ENCODE peak calls at places on chromosome 21, in six cellular contexts. V is IMR-90, G is mesenchymal stem cell, Y is neuronal stem cell, M is H1, R is H9. C is an unnamed sample.

GRCh38 chr21:34280389-34280795 is 83.4 kb upstream of the KCNE2 start:
- DNase-seq in V (no peak), R (no peak), Y (no peak), M (no peak), G (no peak), C (no peak)

GRCh38 chr21:45417256-45417950 is 12.4 kb downstream of the COL18A1 start:
- DNase-seq in Y (no peak), V (no peak), G (no peak), R (no peak), M (no peak), C (no peak)

GRCh38 chr21:45074048-45074817 is at the start of gene ADARB1:
- DNase-seq in V (peak; percentile 56), Y (peak; percentile 72), R (peak; percentile 76), G (peak; percentile 65), M (no peak), C (peak; percentile 72)

GRCh38 chr21:44686000-44686781 is 4.2 kb upstream of the KRTAP12-1 start:
- DNase-seq in Y (no peak), M (no peak), R (peak; percentile 56), G (no peak), V (no peak), C (no peak)

GRCh38 chr21:32184059-32184458 is 94.8 kb downstream of the MIS18A start:
- DNase-seq in Y (no peak), V (no peak), G (no peak), M (no peak), R (no peak), C (no peak)

GRCh38 chr21:35170244-35170756 is 121.2 kb upstream of the RUNX1 start:
- DNase-seq in V (no peak), Y (no peak), G (no peak), R (no peak), M (no peak), C (no peak)

GRCh38 chr21:45834821-45835293 is 146.7 kb upstream of the COL6A1 start:
- DNase-seq in M (no peak), V (no peak), Y (no peak), R (peak; percentile 20), G (no peak), C (no peak)

GRCh38 chr21:35366348-35367085 is 317.4 kb upstream of the RUNX1 start:
- DNase-seq in G (peak; percentile 35), V (peak; percentile 54), M (no peak), Y (no peak), R (no peak), C (peak; percentile 38)

GRCh38 chr21:19076031-19076430 is 672.4 kb upstream of the TMPRSS15 start:
- DNase-seq in M (no peak), V (no peak), Y (no peak), G (no peak), R (peak; percentile 31), C (no peak)

GRCh38 chr21:32411366-32412161 is 942 bp upstream of the EVA1C start:
- DNase-seq in G (peak; percentile 15), M (no peak), Y (no peak), V (peak; percentile 38), R (peak; percentile 39), C (peak; percentile 25)

GRCh38 chr21:45421071-45421845 is 16.3 kb downstream of the COL18A1 start:
- DNase-seq in R (no peak), G (no peak), V (no peak), Y (no peak), M (no peak), C (no peak)

GRCh38 chr21:29854795-29855194 is 85.0 kb downstream of the GRIK1 start:
- DNase-seq in V (no peak), M (no peak), Y (no peak), G (no peak), R (no peak), C (no peak)

GRCh38 chr21:44737706-44738354 is 26.5 kb upstream of the TSPEAR start:
- DNase-seq in Y (peak; percentile 44), M (no peak), V (peak; percentile 8), G (peak; percentile 47), R (peak; percentile 26), C (no peak)

GRCh38 chr21:34781508-34781907 is 112.7 kb downstream of the CLIC6 start:
- DNase-seq in Y (no peak), V (no peak), M (no peak), R (no peak), G (no peak), C (no peak)

GRCh38 chr21:45258476-45258875 is 29.2 kb downstream of the POFUT2 start:
- DNase-seq in G (no peak), R (peak; percentile 28), V (no peak), Y (no peak), M (no peak), C (no peak)

GRCh38 chr21:44969965-44970755 is 30.3 kb downstream of the SLX9 start:
- DNase-seq in Y (no peak), R (no peak), G (peak; percentile 80), V (peak; percentile 87), M (no peak), C (peak; percentile 84)

GRCh38 chr21:44874240-44874496 is 678 bp upstream of the PTTG1IP start:
- DNase-seq in V (no peak), Y (no peak), G (peak; percentile 64), M (no peak), R (no peak), C (no peak)

GRCh38 chr21:15121655-15122120 is 56.9 kb upstream of the NRIP1 start:
- DNase-seq in R (peak; percentile 28), M (no peak), G (peak; percentile 45), Y (no peak), V (peak; percentile 47), C (no peak)

GRCh38 chr21:33949516-33950424 is 34.2 kb upstream of the ATP5PO start:
- DNase-seq in M (no peak), V (no peak), Y (no peak), R (no peak), G (no peak), C (no peak)

GRCh38 chr21:14569026-14569425 is 22.9 kb upstream of the SAMSN1 start:
- DNase-seq in Y (no peak), M (no peak), G (no peak), R (no peak), V (no peak), C (no peak)

GRCh38 chr21:25188639-25189038 is 418.6 kb downstream of the MRPL39 start:
- DNase-seq in G (no peak), M (no peak), V (no peak), R (no peak), Y (no peak), C (no peak)

GRCh38 chr21:31630062-31630711 is 29.3 kb upstream of the SOD1 start:
- DNase-seq in M (no peak), G (peak; percentile 38), V (peak; percentile 93), R (no peak), Y (no peak), C (peak; percentile 10)

GRCh38 chr21:46154955-46155513 is 345 bp downstream of the FTCD start:
- DNase-seq in G (no peak), Y (no peak), V (no peak), R (peak; percentile 24), M (no peak), C (no peak)

GRCh38 chr21:35046880-35047229 is 2.2 kb downstream of the RUNX1 start:
- DNase-seq in Y (no peak), G (no peak), V (no peak), M (no peak), R (no peak), C (peak; percentile 91)

GRCh38 chr21:29885491-29885890 is 54.3 kb downstream of the GRIK1 start:
- DNase-seq in R (no peak), Y (no peak), G (no peak), M (no peak), V (no peak), C (no peak)

GRCh38 chr21:46081862-46082637 is 15.9 kb upstream of the COL6A2 start:
- DNase-seq in M (no peak), V (no peak), G (no peak), Y (no peak), R (peak; percentile 16), C (no peak)

GRCh38 chr21:46066843-46067331 is 31.0 kb upstream of the COL6A2 start:
- DNase-seq in G (no peak), V (peak; percentile 56), R (peak; percentile 40), Y (no peak), M (no peak), C (peak; percentile 59)

GRCh38 chr21:25896657-25897056 is 161.9 kb downstream of the GABPA start:
- DNase-seq in Y (no peak), R (no peak), M (no peak), V (no peak), G (no peak), C (no peak)

GRCh38 chr21:46116846-46117585 is 19.1 kb downstream of the COL6A2 start:
- DNase-seq in R (peak; percentile 14), Y (no peak), V (no peak), G (peak; percentile 34), M (no peak), C (no peak)

GRCh38 chr21:43631411-43632107 is 27.7 kb downstream of the HSF2BP start:
- DNase-seq in R (no peak), Y (no peak), G (no peak), V (no peak), M (no peak), C (no peak)
- H4K91ac ChIP-seq in R (no peak overlapping the region), Y (no peak overlapping the region), G (peak overlapping the region; percentile 78), V (no peak overlapping the region), M (no peak overlapping the region), C (no peak overlapping the region)

GRCh38 chr21:39958731-39959130 is 91.5 kb downstream of the PCP4 start:
- DNase-seq in V (no peak), G (no peak), Y (no peak), M (no peak), R (no peak), C (no peak)
- H3K4me1 ChIP-seq in V (no peaks in the 10 kb centered on the region), G (no peaks in the 10 kb centered on the region), Y (no peaks in the 10 kb centered on the region), M (no peaks in the 10 kb centered on the region), R (no peaks in the 10 kb centered on the region), C (peaks cover 2% of the 10 kb centered on the region)

GRCh38 chr21:38295997-38296764 is 39.4 kb downstream of the KCNJ15 start:
- DNase-seq in G (peak; percentile 66), Y (no peak), V (peak; percentile 31), R (no peak), M (no peak), C (peak; percentile 42)
- H3K9ac ChIP-seq in G (peak overlapping the region; percentile 83), Y (no peak overlapping the region), V (no peak overlapping the region), R (no peak overlapping the region), M (no peak overlapping the region), C (no peak overlapping the region)

GRCh38 chr21:27250386-27250785 is 283.5 kb upstream of the ADAMTS5 start:
- DNase-seq in V (no peak), R (no peak), Y (no peak), G (no peak), M (no peak), C (no peak)

GRCh38 chr21:27246741-27247140 is 279.9 kb upstream of the ADAMTS5 start:
- DNase-seq in R (no peak), M (no peak), Y (no peak), G (peak; percentile 37), V (peak; percentile 77), C (no peak)

GRCh38 chr21:27251752-27252151 is 284.9 kb upstream of the ADAMTS5 start:
- DNase-seq in V (no peak), G (no peak), Y (no peak), M (no peak), R (no peak), C (no peak)

GRCh38 chr21:27244796-27245195 is 277.9 kb upstream of the ADAMTS5 start:
- DNase-seq in R (no peak), V (no peak), G (no peak), Y (no peak), M (no peak), C (no peak)

DNA sequence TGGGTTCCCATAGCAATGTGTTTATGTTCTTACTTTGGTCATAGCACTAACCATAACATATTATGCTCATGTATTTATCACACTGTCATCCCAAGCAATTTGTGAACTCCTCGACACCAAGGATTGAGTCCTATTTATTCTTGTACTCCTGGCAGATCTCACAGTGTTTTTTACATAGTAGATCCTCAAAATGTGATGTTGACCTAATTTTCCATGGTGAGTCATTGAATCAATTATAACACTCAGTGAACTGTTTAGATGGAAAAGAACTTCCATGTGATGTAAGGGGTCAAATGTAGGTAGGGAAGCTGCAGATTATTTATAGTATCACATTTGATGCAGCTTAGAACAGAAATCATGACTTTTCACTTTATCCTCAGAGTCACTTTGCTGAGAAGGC is 281.9 kb upstream of the ADAMTS5 start:
- DNase-seq in G (peak; percentile 54), V (peak; percentile 60), R (no peak), M (no peak), Y (no peak), C (no peak)
- H4K91ac ChIP-seq in G (no peak overlapping the region), V (no peak overlapping the region), R (no peak overlapping the region), M (no peak overlapping the region), Y (no peak overlapping the region), C (no peak overlapping the region)